ENCODE peak calls at places on chromosome 20, in ten cellular contexts. One of them, this sample, is unnamed.

GRCh38 chr20:31710423-31711250 is 12.0 kb downstream of the BCL2L1 start:
- DNase-seq in stomach: peak
- DNase-seq in transverse colon: no peak
- DNase-seq in tibial nerve: no peak
- DNase-seq in ovary: no peak
- DNase-seq in A549: no peak
- DNase-seq in HepG2: no peak
- DNase-seq in sigmoid colon: peak
- DNase-seq in GM12878: no peak
- DNase-seq in K562: no peak
- DNase-seq in this sample: peak

GRCh38 chr20:309841-310644 is 12.7 kb downstream of the ZCCHC3 start:
- DNase-seq in stomach: peak
- DNase-seq in transverse colon: peak
- DNase-seq in tibial nerve: peak
- DNase-seq in ovary: peak
- DNase-seq in A549: peak
- DNase-seq in HepG2: peak
- DNase-seq in sigmoid colon: peak
- DNase-seq in GM12878: no peak
- DNase-seq in K562: peak
- DNase-seq in this sample: peak

GRCh38 chr20:10922941-10923340 is 249.1 kb upstream of the JAG1 start:
- DNase-seq in stomach: no peak
- DNase-seq in transverse colon: no peak
- DNase-seq in tibial nerve: no peak
- DNase-seq in ovary: no peak
- DNase-seq in A549: peak
- DNase-seq in HepG2: no peak
- DNase-seq in sigmoid colon: no peak
- DNase-seq in GM12878: no peak
- DNase-seq in K562: no peak
- DNase-seq in this sample: no peak

GRCh38 chr20:37385176-37385575 is 39.2 kb downstream of the SRC start:
- DNase-seq in stomach: no peak
- DNase-seq in transverse colon: no peak
- DNase-seq in tibial nerve: no peak
- DNase-seq in ovary: peak
- DNase-seq in A549: no peak
- DNase-seq in HepG2: no peak
- DNase-seq in sigmoid colon: no peak
- DNase-seq in GM12878: no peak
- DNase-seq in K562: no peak
- DNase-seq in this sample: no peak

GRCh38 chr20:25039697-25040437 is 18.1 kb downstream of the ACSS1 start:
- DNase-seq in stomach: peak
- DNase-seq in transverse colon: peak
- DNase-seq in tibial nerve: peak
- DNase-seq in ovary: peak
- DNase-seq in A549: no peak
- DNase-seq in HepG2: no peak
- DNase-seq in sigmoid colon: peak
- DNase-seq in GM12878: no peak
- DNase-seq in K562: no peak
- DNase-seq in this sample: peak

GRCh38 chr20:6575912-6576391 is 191.5 kb upstream of the BMP2 start:
- DNase-seq in stomach: no peak
- DNase-seq in transverse colon: no peak
- DNase-seq in tibial nerve: no peak
- DNase-seq in ovary: no peak
- DNase-seq in A549: no peak
- DNase-seq in HepG2: peak
- DNase-seq in sigmoid colon: no peak
- DNase-seq in GM12878: peak
- DNase-seq in K562: no peak
- DNase-seq in this sample: no peak

GRCh38 chr20:32474717-32474966 is 110.5 kb downstream of the NOL4L start:
- DNase-seq in stomach: no peak
- DNase-seq in transverse colon: no peak
- DNase-seq in tibial nerve: no peak
- DNase-seq in ovary: no peak
- DNase-seq in A549: no peak
- DNase-seq in HepG2: no peak
- DNase-seq in sigmoid colon: no peak
- DNase-seq in GM12878: no peak
- DNase-seq in K562: no peak
- DNase-seq in this sample: no peak

GRCh38 chr20:46215913-46216707 is 92.2 kb downstream of the CDH22 start:
- DNase-seq in stomach: no peak
- DNase-seq in transverse colon: no peak
- DNase-seq in tibial nerve: no peak
- DNase-seq in ovary: no peak
- DNase-seq in A549: peak
- DNase-seq in HepG2: peak
- DNase-seq in sigmoid colon: no peak
- DNase-seq in GM12878: no peak
- DNase-seq in K562: peak
- DNase-seq in this sample: no peak

DNA sequence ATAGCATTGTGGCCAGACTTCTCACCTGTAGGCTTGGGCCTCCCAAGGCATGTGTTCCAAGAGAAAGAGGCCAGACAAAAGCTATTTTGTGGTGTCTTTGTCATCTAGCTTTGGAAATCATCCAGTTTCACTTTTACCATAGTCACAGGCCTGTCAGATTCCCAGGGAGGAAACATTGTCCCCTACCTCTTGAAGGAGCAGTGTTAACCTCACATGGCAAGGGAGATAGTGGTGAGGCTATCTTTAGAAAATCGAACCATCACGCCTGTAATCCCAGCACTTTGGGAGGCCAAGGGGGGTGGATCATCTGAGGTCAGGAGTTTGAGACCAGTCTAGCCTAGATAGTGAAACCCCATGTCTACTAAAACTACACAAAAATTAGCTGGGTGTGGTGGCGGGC is 42.3 kb upstream of the RALGAPA2 start:
- DNase-seq in stomach: no peak
- DNase-seq in transverse colon: no peak
- DNase-seq in tibial nerve: no peak
- DNase-seq in ovary: no peak
- DNase-seq in A549: no peak
- DNase-seq in HepG2: no peak
- DNase-seq in sigmoid colon: no peak
- DNase-seq in GM12878: no peak
- DNase-seq in K562: no peak
- DNase-seq in this sample: no peak
- TF ChIP-seq EP300 in stomach: no peak
- TF ChIP-seq EP300 in transverse colon: no peak
- TF ChIP-seq EP300 in tibial nerve: no peak
- TF ChIP-seq EP300 in ovary: no peak
- TF ChIP-seq EP300 in A549: no peak
- TF ChIP-seq EP300 in HepG2: no peak
- TF ChIP-seq EP300 in sigmoid colon: no peak
- TF ChIP-seq EP300 in GM12878: no peak
- TF ChIP-seq EP300 in K562: no peak
- TF ChIP-seq EP300 in this sample: no peak

GRCh38 chr20:49603209-49603627 is 35.3 kb upstream of the PTGIS start:
- DNase-seq in stomach: no peak
- DNase-seq in transverse colon: no peak
- DNase-seq in tibial nerve: no peak
- DNase-seq in ovary: no peak
- DNase-seq in A549: peak
- DNase-seq in HepG2: peak
- DNase-seq in sigmoid colon: no peak
- DNase-seq in GM12878: no peak
- DNase-seq in K562: no peak
- DNase-seq in this sample: no peak
- TF ChIP-seq CTCF in stomach: no peak
- TF ChIP-seq CTCF in transverse colon: no peak
- TF ChIP-seq CTCF in tibial nerve: no peak
- TF ChIP-seq CTCF in ovary: no peak
- TF ChIP-seq CTCF in A549: peak
- TF ChIP-seq CTCF in HepG2: peak
- TF ChIP-seq CTCF in sigmoid colon: no peak
- TF ChIP-seq CTCF in GM12878: no peak
- TF ChIP-seq CTCF in K562: peak
- TF ChIP-seq CTCF in this sample: no peak

GRCh38 chr20:53578492-53579222 is 15.0 kb downstream of the ZNF217 start:
- DNase-seq in stomach: peak
- DNase-seq in transverse colon: peak
- DNase-seq in tibial nerve: no peak
- DNase-seq in ovary: peak
- DNase-seq in A549: peak
- DNase-seq in HepG2: peak
- DNase-seq in sigmoid colon: no peak
- DNase-seq in GM12878: peak
- DNase-seq in K562: peak
- DNase-seq in this sample: no peak
- TF ChIP-seq EP300 in stomach: no peak
- TF ChIP-seq EP300 in transverse colon: no peak
- TF ChIP-seq EP300 in tibial nerve: peak
- TF ChIP-seq EP300 in ovary: no peak
- TF ChIP-seq EP300 in A549: no peak
- TF ChIP-seq EP300 in HepG2: no peak
- TF ChIP-seq EP300 in sigmoid colon: no peak
- TF ChIP-seq EP300 in GM12878: no peak
- TF ChIP-seq EP300 in K562: peak
- TF ChIP-seq EP300 in this sample: no peak

GRCh38 chr20:2476742-2477615 is 6.4 kb upstream of the SNRPB start:
- DNase-seq in stomach: no peak
- DNase-seq in transverse colon: no peak
- DNase-seq in tibial nerve: no peak
- DNase-seq in ovary: no peak
- DNase-seq in A549: no peak
- DNase-seq in HepG2: peak
- DNase-seq in sigmoid colon: no peak
- DNase-seq in GM12878: no peak
- DNase-seq in K562: no peak
- DNase-seq in this sample: no peak
- TF ChIP-seq CTCF in stomach: no peak
- TF ChIP-seq CTCF in transverse colon: no peak
- TF ChIP-seq CTCF in tibial nerve: no peak
- TF ChIP-seq CTCF in ovary: no peak
- TF ChIP-seq CTCF in A549: peak
- TF ChIP-seq CTCF in HepG2: peak
- TF ChIP-seq CTCF in sigmoid colon: no peak
- TF ChIP-seq CTCF in GM12878: peak
- TF ChIP-seq CTCF in K562: no peak
- TF ChIP-seq CTCF in this sample: no peak

GRCh38 chr20:62791301-62792181 is 4.7 kb upstream of the MRGBP start:
- DNase-seq in stomach: peak
- DNase-seq in transverse colon: peak
- DNase-seq in tibial nerve: peak
- DNase-seq in ovary: peak
- DNase-seq in A549: peak
- DNase-seq in HepG2: peak
- DNase-seq in sigmoid colon: peak
- DNase-seq in GM12878: no peak
- DNase-seq in K562: peak
- DNase-seq in this sample: peak
- TF ChIP-seq EP300 in stomach: no peak
- TF ChIP-seq EP300 in transverse colon: no peak
- TF ChIP-seq EP300 in tibial nerve: no peak
- TF ChIP-seq EP300 in ovary: no peak
- TF ChIP-seq EP300 in A549: no peak
- TF ChIP-seq EP300 in HepG2: no peak
- TF ChIP-seq EP300 in sigmoid colon: no peak
- TF ChIP-seq EP300 in GM12878: no peak
- TF ChIP-seq EP300 in K562: peak
- TF ChIP-seq EP300 in this sample: no peak

GRCh38 chr20:23357767-23358562 is 4.0 kb upstream of the GZF1 start:
- DNase-seq in stomach: peak
- DNase-seq in transverse colon: peak
- DNase-seq in tibial nerve: peak
- DNase-seq in ovary: peak
- DNase-seq in A549: peak
- DNase-seq in HepG2: peak
- DNase-seq in sigmoid colon: peak
- DNase-seq in GM12878: peak
- DNase-seq in K562: peak
- DNase-seq in this sample: peak
- TF ChIP-seq CTCF in stomach: no peak
- TF ChIP-seq CTCF in transverse colon: no peak
- TF ChIP-seq CTCF in tibial nerve: no peak
- TF ChIP-seq CTCF in ovary: no peak
- TF ChIP-seq CTCF in A549: no peak
- TF ChIP-seq CTCF in HepG2: peak
- TF ChIP-seq CTCF in sigmoid colon: no peak
- TF ChIP-seq CTCF in GM12878: no peak
- TF ChIP-seq CTCF in K562: no peak
- TF ChIP-seq CTCF in this sample: no peak

This sample was measured in suprapubic skin.